ENCODE peak calls at places on chromosomes 12 and 14, in seven cellular contexts. W, Z, C, N, T, K and Q are unnamed samples.

GRCh38 chr14:70782361-70782760 is 27.0 kb downstream of the MAP3K9 start:
- DNase-seq in W (no peak), Z (no peak), C (no peak), N (no peak), T (no peak), K (no peak), Q (peak; percentile 44)

GRCh38 chr14:100172811-100173210 is 13.4 kb upstream of the DEGS2 start:
- DNase-seq in W (no peak), Z (no peak), C (no peak), N (no peak), T (no peak), K (no peak), Q (no peak)

GRCh38 chr14:72663956-72664650 is 229.8 kb downstream of the DPF3 start:
- DNase-seq in W (no peak), Z (no peak), C (no peak), N (no peak), T (no peak), K (no peak), Q (no peak)

GRCh38 chr14:52307376-52307775 is 6.7 kb upstream of the PTGER2 start:
- DNase-seq in W (peak; percentile 84), Z (no peak), C (no peak), N (no peak), T (no peak), K (no peak), Q (no peak)

GRCh38 chr12:45351921-45352670 is 136.2 kb downstream of the ANO6 start:
- DNase-seq in W (peak; percentile 15), Z (no peak), C (no peak), N (no peak), T (no peak), K (no peak), Q (no peak)

GRCh38 chr12:10540776-10541205 is 35.1 kb downstream of the EIF2S3B start:
- DNase-seq in W (no peak), Z (no peak), C (no peak), N (no peak), T (no peak), K (no peak), Q (no peak)

GRCh38 chr12:92143280-92143679 is 2.4 kb downstream of the BTG1 start:
- DNase-seq in W (no peak), Z (no peak), C (no peak), N (no peak), T (no peak), K (no peak), Q (no peak)

GRCh38 chr12:20798561-20798960 is 11.9 kb upstream of the SLCO1B3 start:
- DNase-seq in W (peak; percentile 46), Z (no peak), C (no peak), N (no peak), T (no peak), K (no peak), Q (no peak)

GRCh38 chr12:83042441-83043215 is 355.9 kb downstream of the TMTC2 start:
- DNase-seq in W (no peak), Z (no peak), C (no peak), N (no peak), T (no peak), K (peak; percentile 59), Q (no peak)

GRCh38 chr12:29241821-29242591 is 92.9 kb downstream of the FAR2 start:
- DNase-seq in W (peak; percentile 37), Z (no peak), C (peak; percentile 37), N (no peak), T (no peak), K (no peak), Q (no peak)
- TF ChIP-seq POLR2A in W (no peak), Z (no peak), C (no peak), N (no peak), T (no peak), K (no peak), Q (no peak)

DNA sequence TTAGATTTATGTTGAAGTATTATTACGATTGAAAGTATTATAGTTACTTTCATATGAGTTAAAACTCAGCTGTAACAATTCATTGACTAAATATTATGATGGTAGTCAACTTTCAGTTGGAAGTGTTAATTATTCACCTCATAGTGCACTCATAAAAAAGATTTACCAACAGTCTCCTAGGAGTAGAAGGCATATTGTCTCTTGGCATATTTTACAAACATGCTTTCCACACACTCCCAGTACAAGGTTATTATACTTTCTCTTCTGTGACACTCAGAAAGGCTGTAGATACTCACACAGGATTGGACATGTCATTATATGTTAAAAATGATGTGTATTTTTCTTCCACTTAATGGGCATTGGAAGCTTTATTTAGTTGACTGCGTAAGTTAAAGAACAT is 147.1 kb downstream of the NPAS3 start:
- DNase-seq in W (no peak), Z (no peak), C (no peak), N (no peak), T (no peak), K (no peak), Q (no peak)
- H3K27me3 ChIP-seq in W (no peaks in the 10 kb centered on the region), Z (no peaks in the 10 kb centered on the region), C (no peaks in the 10 kb centered on the region), N (no peaks in the 10 kb centered on the region), T (no peaks in the 10 kb centered on the region), K (no peaks in the 10 kb centered on the region), Q (no peaks in the 10 kb centered on the region)

DNA sequence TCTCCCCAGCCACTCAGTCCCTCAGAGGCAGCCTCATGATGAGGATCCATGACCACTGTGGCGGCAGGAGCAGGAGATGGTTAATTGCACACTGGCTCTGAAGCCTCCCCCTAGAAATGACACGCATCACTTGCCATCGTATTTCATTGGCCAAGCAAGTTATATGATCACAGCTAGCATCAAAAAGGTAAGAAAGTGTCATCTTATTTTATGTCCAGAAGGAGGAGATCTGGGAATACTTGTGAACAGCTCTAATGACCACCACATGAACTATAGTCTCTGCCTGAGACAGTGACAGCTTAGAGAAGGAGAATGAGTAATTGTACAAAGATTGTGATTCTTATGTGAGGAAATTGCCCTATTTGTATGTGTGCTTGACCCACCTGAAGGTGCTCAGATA is 363.4 kb downstream of the NUAK1 start:
- DNase-seq in W (no peak), Z (no peak), C (no peak), N (no peak), T (no peak), K (no peak), Q (no peak)
- TF ChIP-seq EP300 in W (no peak), Z (no peak), C (no peak), N (no peak), T (no peak), K (no peak), Q (no peak)

GRCh38 chr14:103540816-103541493 is 12.0 kb downstream of the TRMT61A start:
- DNase-seq in W (no peak), Z (no peak), C (no peak), N (no peak), T (no peak), K (peak; percentile 72), Q (no peak)
- TF ChIP-seq POLR2A in W (no peak), Z (no peak), C (no peak), N (no peak), T (no peak), K (no peak), Q (no peak)

GRCh38 chr14:23663711-23664110 is 27.5 kb downstream of the DHRS2 start:
- DNase-seq in W (no peak), Z (no peak), C (no peak), N (no peak), T (no peak), K (no peak), Q (no peak)
- H3K27me3 ChIP-seq in W (peaks cover 15% of the 10 kb centered on the region), Z (no peaks in the 10 kb centered on the region), C (no peaks in the 10 kb centered on the region), N (no peaks in the 10 kb centered on the region), T (no peaks in the 10 kb centered on the region), K (no peaks in the 10 kb centered on the region), Q (no peaks in the 10 kb centered on the region)

GRCh38 chr12:16881986-16882385 is 276.0 kb upstream of the LMO3 start:
- DNase-seq in W (no peak), Z (no peak), C (no peak), N (no peak), T (no peak), K (no peak), Q (no peak)

GRCh38 chr12:16884056-16884455 is 278.1 kb upstream of the LMO3 start:
- DNase-seq in W (no peak), Z (no peak), C (no peak), N (no peak), T (no peak), K (no peak), Q (no peak)

GRCh38 chr12:16884819-16885218 is 278.9 kb upstream of the LMO3 start:
- DNase-seq in W (no peak), Z (no peak), C (no peak), N (no peak), T (no peak), K (no peak), Q (no peak)

GRCh38 chr12:16880864-16881285 is 274.9 kb upstream of the LMO3 start:
- DNase-seq in W (no peak), Z (no peak), C (peak; percentile 20), N (peak; percentile 48), T (no peak), K (no peak), Q (no peak)
- TF ChIP-seq EP300 in W (no peak), Z (no peak), C (no peak), N (no peak), T (no peak), K (no peak), Q (no peak)

GRCh38 chr14:61482348-61483206 is 161.2 kb downstream of the PRKCH start:
- DNase-seq in W (no peak), Z (no peak), C (no peak), N (no peak), T (no peak), K (no peak), Q (no peak)

GRCh38 chr14:61485670-61486069 is 164.3 kb downstream of the PRKCH start:
- DNase-seq in W (no peak), Z (no peak), C (no peak), N (no peak), T (no peak), K (no peak), Q (no peak)

GRCh38 chr14:61484826-61485584 is 163.6 kb downstream of the PRKCH start:
- DNase-seq in W (no peak), Z (no peak), C (no peak), N (no peak), T (no peak), K (no peak), Q (no peak)

GRCh38 chr14:61484011-61484410 is 162.6 kb downstream of the PRKCH start:
- DNase-seq in W (no peak), Z (no peak), C (no peak), N (no peak), T (no peak), K (no peak), Q (no peak)

GRCh38 chr14:61483477-61483876 is 162.1 kb downstream of the PRKCH start:
- DNase-seq in W (no peak), Z (no peak), C (no peak), N (no peak), T (no peak), K (no peak), Q (no peak)
- TF ChIP-seq POLR2A in W (no peak), Z (no peak), C (no peak), N (no peak), T (no peak), K (no peak), Q (no peak)

DNA sequence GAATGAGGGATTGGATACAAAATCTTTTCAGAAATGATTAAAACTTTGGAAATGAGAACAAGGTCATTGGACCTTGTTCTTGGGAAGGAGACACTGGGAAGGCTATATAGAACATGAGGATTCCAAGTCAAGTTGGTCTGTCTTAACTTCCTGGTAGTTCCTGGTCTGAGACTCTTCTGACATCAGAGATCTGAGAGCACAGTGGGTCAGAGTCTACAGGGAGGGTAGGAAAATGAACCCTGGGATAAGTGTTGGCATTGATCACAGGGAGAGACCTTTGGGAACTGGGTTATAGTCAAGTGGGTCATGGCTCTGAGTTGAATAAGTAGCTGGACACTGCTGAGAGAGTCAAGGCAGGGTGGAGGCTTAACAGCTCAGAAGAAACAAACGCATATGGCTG is 17.3 kb upstream of the KCNA1 start:
- DNase-seq in W (no peak), Z (no peak), C (no peak), N (no peak), T (peak; percentile 45), K (no peak), Q (no peak)
- H3K27me3 ChIP-seq in W (peaks cover 5% of the 10 kb centered on the region), Z (peaks cover 4% of the 10 kb centered on the region), C (peaks cover 25% of the 10 kb centered on the region), N (no peaks in the 10 kb centered on the region), T (no peaks in the 10 kb centered on the region), K (no peaks in the 10 kb centered on the region), Q (no peaks in the 10 kb centered on the region)